ENCODE peak calls at places on chromosomes 2 and 18, in eight cellular contexts. W is heart left ventricle; A is PC-3; O is right cardiac atrium; D is CD8-positive, alpha-beta T cell; Q is kidney; B is astrocyte; V is body of pancreas. P is an unnamed sample.

GRCh38 chr2:101223814-101224231 is 28.9 kb upstream of the CNOT11 start:
- DNase-seq in W (no peak), A (no peak), O (no peak), D (peak; percentile 25), Q (no peak), B (peak; percentile 9), V (no peak), P (peak; percentile 9)

GRCh38 chr2:6909431-6910385 is 7.5 kb upstream of the RNF144A start:
- DNase-seq in W (no peak), A (no peak), O (no peak), D (no peak), Q (no peak), B (no peak), V (no peak), P (no peak)

GRCh38 chr18:1273469-1273868 is 368.8 kb downstream of the ADCYAP1 start:
- DNase-seq in W (no peak), A (no peak), O (no peak), D (no peak), Q (no peak), B (no peak), V (no peak), P (no peak)

GRCh38 chr2:24434576-24434975 is 56.5 kb upstream of the NCOA1 start:
- DNase-seq in W (no peak), A (no peak), O (peak; percentile 72), D (no peak), Q (no peak), B (no peak), V (no peak), P (no peak)

GRCh38 chr2:74368499-74368898 is 11.6 kb downstream of the DCTN1 start:
- DNase-seq in W (no peak), A (no peak), O (no peak), D (no peak), Q (no peak), B (no peak), V (no peak), P (no peak)

GRCh38 chr2:235230809-235231601 is 262.8 kb upstream of the AGAP1 start:
- DNase-seq in W (no peak), A (no peak), O (peak; percentile 70), D (no peak), Q (no peak), B (peak; percentile 12), V (peak; percentile 16), P (no peak)

GRCh38 chr2:64751286-64752260 is 97.9 kb upstream of the SERTAD2 start:
- DNase-seq in W (peak; percentile 100), A (peak; percentile 98), O (peak; percentile 100), D (no peak), Q (peak; percentile 100), B (peak; percentile 99), V (peak; percentile 99), P (peak; percentile 95)

GRCh38 chr2:73176205-73176880 is 26.0 kb upstream of the NOTO start:
- DNase-seq in W (no peak), A (no peak), O (peak; percentile 70), D (no peak), Q (peak; percentile 74), B (no peak), V (no peak), P (no peak)

GRCh38 chr18:3794537-3795348 is 344.8 kb downstream of the TGIF1 start:
- DNase-seq in W (peak; percentile 31), A (peak; percentile 91), O (no peak), D (no peak), Q (no peak), B (peak; percentile 98), V (peak; percentile 22), P (no peak)

GRCh38 chr2:138267902-138268254 is 233.7 kb upstream of the SPOPL start:
- DNase-seq in W (no peak), A (no peak), O (no peak), D (no peak), Q (no peak), B (no peak), V (no peak), P (no peak)

GRCh38 chr2:44934962-44935853 is 6.3 kb upstream of the SIX3 start:
- DNase-seq in W (no peak), A (no peak), O (no peak), D (no peak), Q (no peak), B (no peak), V (no peak), P (no peak)

GRCh38 chr2:73063909-73064875 is 7.3 kb downstream of the SFXN5 start:
- DNase-seq in W (no peak), A (peak; percentile 85), O (no peak), D (no peak), Q (no peak), B (peak; percentile 87), V (no peak), P (no peak)

GRCh38 chr2:27071990-27072830 is 756 bp upstream of the OST4 start:
- DNase-seq in W (peak; percentile 78), A (no peak), O (peak; percentile 93), D (no peak), Q (peak; percentile 94), B (peak; percentile 70), V (peak; percentile 51), P (no peak)

GRCh38 chr2:166786707-166787106 is 101.6 kb upstream of the XIRP2 start:
- DNase-seq in W (no peak), A (no peak), O (no peak), D (no peak), Q (no peak), B (no peak), V (no peak), P (no peak)

GRCh38 chr2:46650556-46651001 is 171.2 kb downstream of the TMEM247 start:
- DNase-seq in W (peak; percentile 57), A (peak; percentile 93), O (peak; percentile 77), D (peak; percentile 41), Q (no peak), B (peak; percentile 62), V (peak; percentile 84), P (peak; percentile 35)

GRCh38 chr2:85353876-85354285 is 447 bp downstream of the RETSAT start:
- DNase-seq in W (peak; percentile 77), A (peak; percentile 51), O (peak; percentile 66), D (no peak), Q (peak; percentile 72), B (peak; percentile 7), V (peak; percentile 77), P (no peak)

GRCh38 chr2:240831594-240832204 is 11.7 kb upstream of the KIF1A start:
- DNase-seq in W (no peak), A (no peak), O (peak; percentile 58), D (no peak), Q (no peak), B (no peak), V (no peak), P (no peak)

GRCh38 chr2:172578054-172578453 is 22.2 kb downstream of the PDK1 start:
- DNase-seq in W (no peak), A (no peak), O (no peak), D (no peak), Q (no peak), B (no peak), V (no peak), P (no peak)

GRCh38 chr2:158519481-158519880 is 62.7 kb downstream of the PKP4 start:
- DNase-seq in W (no peak), A (no peak), O (no peak), D (no peak), Q (no peak), B (peak; percentile 10), V (no peak), P (no peak)
- H3K9me3 ChIP-seq in W (no peaks in the 10 kb centered on the region), A (no peaks in the 10 kb centered on the region), O (no peaks in the 10 kb centered on the region), D (no peaks in the 10 kb centered on the region), Q (no peaks in the 10 kb centered on the region), B (no peaks in the 10 kb centered on the region), V (no peaks in the 10 kb centered on the region), P (no peaks in the 10 kb centered on the region)

GRCh38 chr18:79572848-79573451 is 106.7 kb upstream of the CTDP1 start:
- DNase-seq in W (no peak), A (no peak), O (no peak), D (no peak), Q (peak; percentile 18), B (no peak), V (no peak), P (no peak)

GRCh38 chr18:79572093-79572780 is 107.4 kb upstream of the CTDP1 start:
- DNase-seq in W (no peak), A (no peak), O (peak; percentile 61), D (no peak), Q (peak; percentile 51), B (no peak), V (no peak), P (no peak)

GRCh38 chr18:79574938-79575525 is 104.6 kb upstream of the CTDP1 start:
- DNase-seq in W (no peak), A (no peak), O (peak; percentile 27), D (no peak), Q (peak; percentile 57), B (no peak), V (no peak), P (no peak)

GRCh38 chr18:79575891-79576685 is 103.5 kb upstream of the CTDP1 start:
- DNase-seq in W (peak; percentile 86), A (no peak), O (peak; percentile 75), D (no peak), Q (peak; percentile 77), B (peak; percentile 77), V (peak; percentile 83), P (no peak)

DNA sequence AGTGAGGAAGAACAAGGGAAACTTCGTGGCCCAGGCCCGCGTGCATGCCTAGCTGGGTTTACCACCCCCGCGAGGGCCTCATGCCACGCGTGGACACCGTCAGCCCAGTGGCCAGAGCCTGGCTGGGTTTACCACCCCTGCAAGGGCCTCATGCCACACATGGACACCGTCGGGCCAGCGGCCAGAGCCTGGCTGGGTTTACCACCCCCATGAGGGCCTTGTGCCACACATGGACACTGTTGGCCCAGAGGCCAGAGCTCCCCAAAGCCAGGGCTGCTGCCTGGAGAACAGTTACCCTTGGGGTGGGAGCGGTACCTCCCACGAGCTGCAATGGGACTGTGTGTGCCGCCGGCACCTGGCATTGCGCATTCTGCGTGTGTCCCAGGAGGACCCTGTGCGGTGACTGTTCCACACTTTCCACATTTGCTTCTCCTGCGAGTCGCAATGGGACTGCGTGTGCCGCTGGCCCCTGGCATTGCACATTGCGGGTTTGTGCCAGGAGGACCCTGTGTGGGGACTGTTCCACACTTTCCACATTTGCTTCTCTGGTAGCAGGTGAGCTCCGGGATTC is 105.6 kb upstream of the CTDP1 start:
- DNase-seq in W (no peak), A (no peak), O (peak; percentile 39), D (no peak), Q (peak; percentile 54), B (no peak), V (no peak), P (no peak)
- H3K9me3 ChIP-seq in W (peaks cover 25% of the 10 kb centered on the region), A (peaks cover 6% of the 10 kb centered on the region), O (peaks cover 3% of the 10 kb centered on the region), D (peaks cover 15% of the 10 kb centered on the region), Q (no peaks in the 10 kb centered on the region), B (peaks cover 21% of the 10 kb centered on the region), V (peaks cover 10% of the 10 kb centered on the region), P (no peaks in the 10 kb centered on the region)

GRCh38 chr2:2569836-2570235 is 238.8 kb upstream of the MYT1L start:
- DNase-seq in W (no peak), A (no peak), O (no peak), D (no peak), Q (no peak), B (no peak), V (no peak), P (no peak)
- H3K9me3 ChIP-seq in W (no peaks in the 10 kb centered on the region), A (peaks cover 8% of the 10 kb centered on the region), O (no peaks in the 10 kb centered on the region), D (no peaks in the 10 kb centered on the region), Q (no peaks in the 10 kb centered on the region), B (peaks cover 30% of the 10 kb centered on the region), V (no peaks in the 10 kb centered on the region), P (no peaks in the 10 kb centered on the region)

DNA sequence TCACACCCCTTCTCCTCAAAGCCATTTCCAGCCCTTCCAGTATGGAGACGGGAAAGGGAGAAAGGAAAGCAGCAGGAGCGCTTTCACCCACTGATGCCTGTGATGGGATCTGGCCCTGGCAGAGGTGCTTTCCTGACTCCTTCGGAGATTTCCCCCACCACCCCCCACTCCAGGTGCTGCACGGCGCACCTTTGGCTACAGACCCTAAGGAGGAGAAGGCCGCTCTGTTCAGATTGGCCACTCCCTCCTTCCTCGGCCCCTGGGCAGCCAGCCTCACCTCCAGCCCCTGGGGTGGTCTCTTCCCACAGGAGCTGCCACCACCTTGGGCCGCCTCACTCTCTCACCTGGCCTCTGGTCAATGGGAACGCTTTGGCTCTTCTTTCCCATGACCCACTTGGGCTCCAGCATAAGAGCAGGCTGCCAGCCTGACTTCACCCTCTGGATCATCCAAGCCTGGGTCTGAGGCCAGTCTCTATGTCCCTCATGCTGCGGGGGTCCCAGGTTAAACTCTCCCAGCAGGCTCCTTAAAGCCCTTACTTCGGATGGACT is 18.4 kb upstream of the MAL start:
- DNase-seq in W (no peak), A (no peak), O (no peak), D (no peak), Q (peak; percentile 61), B (no peak), V (no peak), P (no peak)
- H3K9me3 ChIP-seq in W (no peaks in the 10 kb centered on the region), A (no peaks in the 10 kb centered on the region), O (no peaks in the 10 kb centered on the region), D (no peaks in the 10 kb centered on the region), Q (no peaks in the 10 kb centered on the region), B (no peaks in the 10 kb centered on the region), V (no peaks in the 10 kb centered on the region), P (no peaks in the 10 kb centered on the region)

P was measured in T-helper 17 cell.